ENCODE peak calls at places on chromosomes 4 and X, in five cellular contexts. A is neural progenitor cell, D is heart left ventricle, G is brain microvascular endothelial cell, N is HFF-Myc. C is an unnamed sample.

GRCh38 chrX:40061871-40062524 is 35.8 kb downstream of the BCOR start:
- DNase-seq in A (no peak), D (no peak), G (no peak), N (no peak), C (peak; percentile 40)

GRCh38 chr4:168708108-168708507 is 211.3 kb downstream of the PALLD start:
- DNase-seq in A (no peak), D (no peak), G (no peak), N (no peak), C (no peak)

GRCh38 chr4:107212565-107212964 is 176.5 kb upstream of the DKK2 start:
- DNase-seq in A (no peak), D (no peak), G (no peak), N (peak; percentile 80), C (no peak)

GRCh38 chr4:128060130-128060619 is 937 bp upstream of the LARP1B start:
- DNase-seq in A (no peak), D (no peak), G (no peak), N (no peak), C (no peak)

GRCh38 chr4:102687373-102687981 is 73.3 kb downstream of the MANBA start:
- DNase-seq in A (no peak), D (no peak), G (peak; percentile 20), N (no peak), C (no peak)

GRCh38 chr4:84235131-84235530 is 264.0 kb downstream of the NKX6-1 start:
- DNase-seq in A (no peak), D (no peak), G (no peak), N (no peak), C (no peak)

GRCh38 chr4:153205028-153205648 is 895 bp downstream of the TRIM2 start:
- DNase-seq in A (peak; percentile 26), D (no peak), G (no peak), N (no peak), C (peak; percentile 40)

GRCh38 chr4:76526585-76526990 is 91.6 kb downstream of the SHROOM3 start:
- DNase-seq in A (peak; percentile 13), D (no peak), G (no peak), N (no peak), C (no peak)

GRCh38 chrX:44874481-44875184 is 1.6 kb downstream of the KDM6A start:
- DNase-seq in A (peak; percentile 48), D (no peak), G (no peak), N (no peak), C (peak; percentile 12)

GRCh38 chrX:50697691-50698090 is 116.3 kb downstream of the SHROOM4 start:
- DNase-seq in A (no peak), D (no peak), G (peak; percentile 42), N (peak; percentile 10), C (no peak)

GRCh38 chrX:140123446-140123845 is 158.1 kb upstream of the CXorf66 start:
- DNase-seq in A (peak; percentile 17), D (no peak), G (no peak), N (no peak), C (peak; percentile 14)

GRCh38 chr4:128810331-128810870 is 901 bp downstream of the JADE1 start:
- DNase-seq in A (peak; percentile 23), D (no peak), G (no peak), N (no peak), C (peak; percentile 21)

GRCh38 chr4:139207247-139207646 is 30.2 kb upstream of the ELF2 start:
- DNase-seq in A (no peak), D (no peak), G (no peak), N (no peak), C (no peak)

GRCh38 chrX:40165206-40165605 is 67.4 kb upstream of the BCOR start:
- DNase-seq in A (no peak), D (no peak), G (no peak), N (no peak), C (no peak)

GRCh38 chr4:11719879-11720278 is 291.2 kb upstream of the HS3ST1 start:
- DNase-seq in A (no peak), D (no peak), G (no peak), N (no peak), C (no peak)

GRCh38 chrX:154370300-154370881 is 4.0 kb downstream of the FLNA start:
- DNase-seq in A (peak; percentile 50), D (no peak), G (no peak), N (no peak), C (peak; percentile 47)

GRCh38 chrX:35890699-35891098 is 28.8 kb upstream of the CFAP47 start:
- DNase-seq in A (peak; percentile 64), D (no peak), G (no peak), N (no peak), C (peak; percentile 24)

GRCh38 chrX:74492720-74493201 is 71.5 kb downstream of the SLC16A2 start:
- DNase-seq in A (peak; percentile 65), D (no peak), G (no peak), N (no peak), C (peak; percentile 10)

GRCh38 chr4:143587703-143588102 is 74.2 kb downstream of the SMARCA5 start:
- DNase-seq in A (no peak), D (no peak), G (no peak), N (no peak), C (no peak)

GRCh38 chr4:11418610-11419009 is 10.1 kb downstream of the HS3ST1 start:
- DNase-seq in A (peak; percentile 14), D (no peak), G (no peak), N (no peak), C (no peak)

GRCh38 chrX:111759676-111760075 is 78.7 kb downstream of the ALG13 start:
- DNase-seq in A (no peak), D (no peak), G (no peak), N (no peak), C (no peak)

GRCh38 chr4:151257704-151258103 is 19.3 kb upstream of the PRSS48 start:
- DNase-seq in A (no peak), D (no peak), G (no peak), N (no peak), C (no peak)

GRCh38 chr4:102638621-102639020 is 122.1 kb downstream of the MANBA start:
- DNase-seq in A (no peak), D (no peak), G (no peak), N (no peak), C (no peak)

GRCh38 chr4:174080361-174080760 is 203.1 kb downstream of the FBXO8 start:
- DNase-seq in A (no peak), D (no peak), G (no peak), N (no peak), C (no peak)

GRCh38 chr4:157172011-157172410 is 48.5 kb upstream of the GRIA2 start:
- DNase-seq in A (no peak), D (no peak), G (no peak), N (peak; percentile 7), C (no peak)
- TF ChIP-seq CTCF in A (no peak), D (no peak), G (peak; percentile 19), N (no peak), C (no peak)

GRCh38 chrX:103628386-103629290 is at the start of gene TCEAL1:
- DNase-seq in A (peak; percentile 76), D (peak; percentile 71), G (peak; percentile 12), N (no peak), C (peak; percentile 46)

GRCh38 chrX:103626855-103627254 is 1.9 kb upstream of the TCEAL1 start:
- DNase-seq in A (no peak), D (no peak), G (no peak), N (no peak), C (no peak)

GRCh38 chrX:103630171-103630511 is 1.4 kb downstream of the TCEAL1 start:
- DNase-seq in A (no peak), D (no peak), G (no peak), N (no peak), C (no peak)

GRCh38 chrX:103631145-103631544 is 2.4 kb downstream of the TCEAL1 start:
- DNase-seq in A (no peak), D (no peak), G (no peak), N (no peak), C (no peak)

DNA sequence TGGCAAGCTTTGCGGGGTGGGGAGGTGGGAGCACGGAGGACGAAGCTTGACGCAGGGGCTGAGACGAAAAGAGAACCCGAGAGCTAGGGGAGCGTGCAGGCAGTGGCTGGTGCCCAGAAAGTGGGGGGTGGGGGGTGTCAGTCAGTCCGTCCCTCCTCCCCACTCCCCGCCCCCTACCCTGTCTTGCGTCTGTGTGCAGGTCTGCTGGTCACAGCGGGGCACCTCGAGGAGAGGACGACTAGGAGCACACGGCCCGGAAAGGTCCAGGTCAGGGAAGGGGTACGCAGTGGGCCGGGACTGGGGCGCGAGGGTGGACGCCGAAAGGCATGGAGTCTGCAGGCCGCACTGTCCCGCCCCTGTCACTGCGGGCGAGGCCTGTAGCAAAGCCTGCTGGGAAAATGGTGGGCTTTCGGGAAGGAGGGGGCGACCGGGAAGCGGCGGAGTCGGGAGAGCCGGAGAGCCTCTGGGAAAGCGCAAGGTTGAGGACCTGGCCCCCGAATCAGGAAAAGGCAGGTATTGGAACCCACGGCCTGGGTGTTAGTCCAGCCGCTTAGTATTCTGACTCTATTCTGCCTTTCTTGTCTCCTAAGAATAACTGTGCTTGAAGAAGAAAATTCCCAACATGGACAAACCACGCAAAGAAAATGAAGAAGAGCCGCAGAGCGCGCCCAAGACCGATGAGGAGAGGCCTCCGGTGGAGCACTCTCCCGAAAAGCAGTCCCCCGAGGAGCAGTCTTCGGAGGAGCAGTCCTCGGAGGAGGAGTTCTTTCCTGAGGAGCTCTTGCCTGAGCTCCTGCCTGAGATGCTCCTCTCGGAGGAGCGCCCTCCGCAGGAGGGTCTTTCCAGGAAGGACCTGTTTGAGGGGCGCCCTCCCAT is 758 bp downstream of the TCEAL1 start:
- DNase-seq in A (peak; percentile 85), D (peak; percentile 75), G (peak; percentile 37), N (no peak), C (peak; percentile 70)
- TF ChIP-seq CTCF in A (peak; percentile 59), D (no peak), G (peak; percentile 80), N (peak; percentile 61), C (peak; percentile 18)

GRCh38 chr4:138007572-138007971 is 234.6 kb downstream of the SLC7A11 start:
- DNase-seq in A (peak; percentile 14), D (no peak), G (no peak), N (no peak), C (no peak)
- TF ChIP-seq CTCF in A (peak; percentile 50), D (no peak), G (peak; percentile 52), N (peak; percentile 16), C (peak; percentile 26)

GRCh38 chr4:135718019-135718418 is 1516.4 kb upstream of the PABPC4L start:
- DNase-seq in A (no peak), D (no peak), G (no peak), N (no peak), C (no peak)
- TF ChIP-seq CTCF in A (peak; percentile 28), D (no peak), G (peak; percentile 34), N (no peak), C (no peak)

GRCh38 chr4:81470456-81471327 is 1.0 kb downstream of the RASGEF1B start:
- DNase-seq in A (peak; percentile 54), D (peak; percentile 70), G (peak; percentile 33), N (no peak), C (peak; percentile 33)
- TF ChIP-seq CTCF in A (no peak), D (no peak), G (no peak), N (no peak), C (no peak)

DNA sequence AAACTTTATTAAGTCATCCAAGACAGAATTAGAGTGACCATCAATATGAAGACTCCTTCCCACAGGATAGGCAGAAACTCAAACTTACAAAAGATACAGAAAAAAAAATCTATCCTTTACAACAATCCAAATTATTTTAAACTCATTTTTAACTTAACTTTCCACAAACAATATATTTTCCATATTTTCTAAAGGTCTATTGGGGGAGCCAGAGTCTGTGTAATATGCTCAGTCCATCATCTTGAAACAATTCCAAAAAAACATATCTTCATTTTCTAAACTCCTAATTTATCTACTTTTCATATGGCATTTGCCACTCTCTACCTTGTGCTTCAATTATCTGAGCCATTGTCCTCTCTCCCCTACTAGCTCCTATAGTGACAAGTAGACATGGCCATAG is 378.1 kb downstream of the PDGFC start:
- DNase-seq in A (no peak), D (no peak), G (no peak), N (no peak), C (no peak)
- TF ChIP-seq CTCF in A (no peak), D (no peak), G (no peak), N (no peak), C (no peak)

GRCh38 chr4:72987741-72988729 is 81.5 kb downstream of the COX18 start:
- DNase-seq in A (no peak), D (no peak), G (no peak), N (no peak), C (no peak)
- TF ChIP-seq CTCF in A (no peak), D (no peak), G (no peak), N (no peak), C (no peak)

C was measured in nephron progenitor cell.